ENCODE peak calls at places on chromosome 20, in seven cellular contexts. U is GM23248, E is DND-41, V is fibroblast of lung, Q is GM12878, Y is astrocyte, R is endothelial cell of umbilical vein. K is an unnamed sample.

GRCh38 chr20:43571771-43572170 is 12.9 kb downstream of the SGK2 start:
- DNase-seq in U (no peak), E (no peak), V (no peak), Q (no peak), Y (no peak), R (no peak), K (no peak)

GRCh38 chr20:53677447-53678314 is 84.0 kb upstream of the ZNF217 start:
- DNase-seq in U (peak), E (peak), V (peak), Q (no peak), Y (peak), R (peak), K (no peak)

GRCh38 chr20:5118220-5119142 is 1.3 kb downstream of the PCNA start:
- DNase-seq in U (peak), E (no peak), V (peak), Q (no peak), Y (no peak), R (peak), K (no peak)

GRCh38 chr20:6908673-6909072 is 141.2 kb downstream of the BMP2 start:
- DNase-seq in U (no peak), E (no peak), V (no peak), Q (no peak), Y (no peak), R (no peak), K (no peak)

GRCh38 chr20:57594092-57594911 is 25.9 kb downstream of the ZBP1 start:
- DNase-seq in U (peak), E (peak), V (peak), Q (no peak), Y (no peak), R (peak), K (no peak)

GRCh38 chr20:10793741-10794140 is 119.9 kb upstream of the JAG1 start:
- DNase-seq in U (no peak), E (no peak), V (no peak), Q (no peak), Y (no peak), R (no peak), K (no peak)

GRCh38 chr20:17957505-17958325 is 10.9 kb downstream of the SNX5 start:
- DNase-seq in U (no peak), E (no peak), V (peak), Q (no peak), Y (no peak), R (peak), K (no peak)

GRCh38 chr20:41318271-41318649 is 729 bp upstream of the ZHX3 start:
- DNase-seq in U (no peak), E (no peak), V (no peak), Q (no peak), Y (no peak), R (no peak), K (no peak)

GRCh38 chr20:4929686-4930397 is 71.5 kb downstream of the SLC23A2 start:
- DNase-seq in U (peak), E (no peak), V (no peak), Q (no peak), Y (no peak), R (no peak), K (no peak)

GRCh38 chr20:577167-577791 is 32.8 kb downstream of the TCF15 start:
- DNase-seq in U (peak), E (no peak), V (no peak), Q (no peak), Y (no peak), R (peak), K (no peak)

GRCh38 chr20:18986895-18987580 is 173.5 kb downstream of the SCP2D1 start:
- DNase-seq in U (no peak), E (no peak), V (no peak), Q (no peak), Y (no peak), R (no peak), K (no peak)

GRCh38 chr20:7908905-7909304 is 31.4 kb downstream of the HAO1 start:
- DNase-seq in U (no peak), E (no peak), V (no peak), Q (no peak), Y (no peak), R (peak), K (no peak)

GRCh38 chr20:22617160-22617559 is 32.8 kb upstream of the FOXA2 start:
- DNase-seq in U (no peak), E (no peak), V (no peak), Q (no peak), Y (no peak), R (no peak), K (no peak)

GRCh38 chr20:18729426-18729825 is 84.2 kb upstream of the SCP2D1 start:
- DNase-seq in U (no peak), E (no peak), V (no peak), Q (no peak), Y (no peak), R (no peak), K (no peak)

GRCh38 chr20:51178153-51178552 is 155.2 kb upstream of the KCNG1 start:
- DNase-seq in U (no peak), E (no peak), V (no peak), Q (no peak), Y (no peak), R (no peak), K (no peak)

GRCh38 chr20:19231359-19232035 is 19.1 kb downstream of the SLC24A3 start:
- DNase-seq in U (no peak), E (no peak), V (no peak), Q (no peak), Y (no peak), R (no peak), K (peak)

GRCh38 chr20:5000263-5001173 is 792 bp downstream of the SLC23A2 start:
- DNase-seq in U (peak), E (peak), V (no peak), Q (no peak), Y (no peak), R (no peak), K (no peak)

GRCh38 chr20:326645-327031 is 1.3 kb downstream of the SOX12 start:
- DNase-seq in U (peak), E (no peak), V (no peak), Q (no peak), Y (no peak), R (peak), K (no peak)

GRCh38 chr20:36384022-36384619 is 78.0 kb downstream of the DLGAP4 start:
- DNase-seq in U (peak), E (peak), V (peak), Q (no peak), Y (peak), R (peak), K (peak)

GRCh38 chr20:37729452-37729851 is 35.6 kb downstream of the CTNNBL1 start:
- DNase-seq in U (no peak), E (no peak), V (no peak), Q (no peak), Y (no peak), R (no peak), K (no peak)

GRCh38 chr20:39429716-39430115 is 467.6 kb downstream of the DHX35 start:
- DNase-seq in U (no peak), E (no peak), V (no peak), Q (no peak), Y (no peak), R (no peak), K (no peak)

GRCh38 chr20:1827974-1828785 is 67.0 kb upstream of the SIRPA start:
- DNase-seq in U (peak), E (no peak), V (peak), Q (no peak), Y (no peak), R (no peak), K (no peak)

GRCh38 chr20:44097521-44098255 is 89.3 kb downstream of the JPH2 start:
- DNase-seq in U (no peak), E (no peak), V (peak), Q (no peak), Y (peak), R (no peak), K (no peak)

GRCh38 chr20:59042151-59042795 is at the start of gene PRELID3B:
- DNase-seq in U (peak), E (peak), V (peak), Q (no peak), Y (no peak), R (no peak), K (no peak)

GRCh38 chr20:39874049-39874893 is 814.8 kb downstream of the MAFB start:
- DNase-seq in U (peak), E (peak), V (peak), Q (peak), Y (peak), R (peak), K (no peak)

GRCh38 chr20:19817017-19817416 is 59.0 kb downstream of the RIN2 start:
- DNase-seq in U (peak), E (no peak), V (peak), Q (no peak), Y (peak), R (peak), K (no peak)

GRCh38 chr20:38157635-38158495 is 7.2 kb downstream of the TGM2 start:
- DNase-seq in U (no peak), E (no peak), V (peak), Q (no peak), Y (no peak), R (peak), K (no peak)

GRCh38 chr20:58715709-58716475 is 23.3 kb downstream of the NPEPL1 start:
- DNase-seq in U (no peak), E (peak), V (no peak), Q (no peak), Y (no peak), R (no peak), K (no peak)

GRCh38 chr20:59153832-59154231 is 9.8 kb upstream of the ZNF831 start:
- DNase-seq in U (no peak), E (no peak), V (no peak), Q (no peak), Y (no peak), R (no peak), K (no peak)

GRCh38 chr20:54170963-54171362 is 2.8 kb downstream of the CYP24A1 start:
- DNase-seq in U (no peak), E (no peak), V (no peak), Q (no peak), Y (no peak), R (no peak), K (no peak)

GRCh38 chr20:19807901-19808300 is 49.8 kb downstream of the RIN2 start:
- DNase-seq in U (no peak), E (no peak), V (peak), Q (no peak), Y (no peak), R (no peak), K (no peak)

GRCh38 chr20:35232575-35232974 is 6.1 kb downstream of the MMP24 start:
- DNase-seq in U (peak), E (no peak), V (peak), Q (no peak), Y (peak), R (peak), K (no peak)

GRCh38 chr20:50369225-50370035 is 140.8 kb upstream of the PTPN1 start:
- DNase-seq in U (no peak), E (no peak), V (no peak), Q (no peak), Y (no peak), R (no peak), K (no peak)

DNA sequence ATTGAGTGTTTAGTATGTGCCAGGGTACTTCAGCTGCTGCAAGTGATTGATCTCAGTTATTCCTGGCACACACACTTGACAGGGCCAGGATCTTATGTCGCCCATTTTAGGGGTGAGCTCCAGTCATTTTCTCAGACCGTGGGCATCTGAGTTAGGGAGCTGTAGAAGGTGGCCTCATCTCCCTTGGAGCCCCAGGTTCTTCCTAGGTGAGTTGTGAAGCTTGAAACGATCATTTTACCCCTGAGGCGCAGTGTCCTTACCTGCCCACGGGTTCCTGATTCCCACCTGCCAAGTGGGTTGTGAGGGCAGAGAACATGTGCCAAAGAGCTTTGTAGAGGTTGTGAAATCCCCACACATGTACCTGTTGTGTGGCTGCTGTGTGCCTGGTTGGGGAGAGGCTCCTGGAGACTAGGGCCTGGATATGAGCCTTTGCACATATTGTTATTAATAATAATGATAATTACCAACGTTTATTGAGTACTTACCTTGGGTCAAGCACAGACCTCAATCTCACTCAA is 465 bp upstream of the KCNS1 start:
- DNase-seq in U (no peak), E (no peak), V (no peak), Q (no peak), Y (no peak), R (no peak), K (no peak)
- H3K9ac ChIP-seq in U (no peak), E (no peak), V (no peak), Q (no peak), Y (peak), R (no peak), K (no peak)

DNA sequence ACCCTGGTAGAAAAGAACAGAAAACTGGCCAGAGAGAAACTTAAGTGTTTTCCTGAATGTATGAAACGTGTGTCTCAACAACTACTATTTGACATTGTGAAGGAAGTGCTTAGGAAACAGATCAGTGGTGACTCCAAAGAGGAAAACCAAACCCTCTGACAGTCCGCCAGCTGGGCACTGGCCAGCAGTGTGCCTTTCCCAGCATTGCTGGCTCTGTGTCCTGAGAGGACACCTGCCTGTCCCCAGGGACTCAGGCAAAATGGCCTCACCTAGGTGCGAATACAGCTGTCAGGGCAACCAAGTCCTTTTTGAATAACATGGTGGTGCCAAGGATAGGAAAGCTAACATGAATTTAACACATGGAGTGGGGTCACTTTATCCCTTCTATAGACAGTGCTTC is 72.5 kb downstream of the NDUFAF5 start:
- DNase-seq in U (peak), E (no peak), V (no peak), Q (no peak), Y (no peak), R (no peak), K (no peak)
- H3K27ac ChIP-seq in U (no peak), E (no peak), V (no peak), Q (no peak), Y (no peak), R (no peak), K (no peak)

DNA sequence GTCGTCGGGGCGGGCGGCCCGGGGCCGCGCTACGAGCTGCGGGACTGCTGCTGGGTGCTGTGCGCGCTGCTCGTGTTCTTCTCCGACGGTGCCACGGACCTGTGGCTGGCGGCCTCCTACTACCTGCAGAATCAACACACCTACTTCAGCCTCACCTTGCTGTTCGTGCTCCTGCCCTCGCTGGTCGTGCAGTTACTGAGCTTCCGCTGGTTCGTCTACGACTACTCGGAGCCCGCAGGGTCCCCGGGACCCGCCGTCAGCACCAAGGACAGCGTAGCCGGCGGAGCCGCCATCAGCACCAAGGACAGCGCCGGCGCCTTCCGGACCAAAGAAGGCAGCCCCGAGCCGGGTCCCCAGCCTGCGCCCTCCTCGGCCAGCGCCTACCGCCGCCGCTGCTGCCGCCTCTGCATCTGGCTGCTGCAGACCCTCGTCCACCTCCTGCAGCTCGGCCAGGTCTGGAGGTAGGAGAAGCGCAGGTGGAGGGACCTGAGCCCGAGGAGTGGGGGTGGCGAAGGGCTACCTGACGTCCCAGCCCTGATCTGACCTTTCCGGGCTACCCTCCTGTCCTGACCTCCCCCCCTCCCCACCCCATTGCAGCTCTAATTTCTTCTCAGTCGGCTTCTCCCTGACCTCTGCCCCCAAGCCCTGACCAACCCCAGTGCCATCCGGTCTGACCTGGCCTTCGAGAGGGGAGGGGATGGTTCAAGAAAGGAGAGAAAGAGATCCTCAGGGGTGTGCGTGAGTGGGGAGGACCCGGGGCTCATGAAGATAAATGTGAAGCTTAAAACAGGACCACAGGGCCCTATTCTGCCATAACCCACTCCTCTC is 562 bp downstream of the XKR7 start:
- DNase-seq in U (peak), E (peak), V (peak), Q (no peak), Y (peak), R (peak), K (no peak)
- TF ChIP-seq EZH2 in U (no peak), E (no peak), V (peak), Q (no peak), Y (no peak), R (peak), K (no peak)

GRCh38 chr20:47501117-47501482 is 587 bp upstream of the NCOA3 start:
- DNase-seq in U (peak), E (no peak), V (no peak), Q (no peak), Y (no peak), R (no peak), K (no peak)

GRCh38 chr20:47502801-47503239 is 1.1 kb downstream of the NCOA3 start:
- DNase-seq in U (peak), E (peak), V (peak), Q (no peak), Y (peak), R (peak), K (peak)

GRCh38 chr20:47502271-47502730 is 614 bp downstream of the NCOA3 start:
- DNase-seq in U (peak), E (peak), V (peak), Q (no peak), Y (no peak), R (no peak), K (no peak)

GRCh38 chr20:47501483-47502270 is at the start of gene NCOA3:
- DNase-seq in U (peak), E (peak), V (peak), Q (no peak), Y (peak), R (peak), K (peak)

GRCh38 chr20:47503685-47504084 is 2.0 kb downstream of the NCOA3 start:
- DNase-seq in U (peak), E (no peak), V (no peak), Q (no peak), Y (no peak), R (peak), K (no peak)
- H3K9ac ChIP-seq in U (peak), E (peak), V (no peak), Q (peak), Y (peak), R (no peak), K (peak)

DNA sequence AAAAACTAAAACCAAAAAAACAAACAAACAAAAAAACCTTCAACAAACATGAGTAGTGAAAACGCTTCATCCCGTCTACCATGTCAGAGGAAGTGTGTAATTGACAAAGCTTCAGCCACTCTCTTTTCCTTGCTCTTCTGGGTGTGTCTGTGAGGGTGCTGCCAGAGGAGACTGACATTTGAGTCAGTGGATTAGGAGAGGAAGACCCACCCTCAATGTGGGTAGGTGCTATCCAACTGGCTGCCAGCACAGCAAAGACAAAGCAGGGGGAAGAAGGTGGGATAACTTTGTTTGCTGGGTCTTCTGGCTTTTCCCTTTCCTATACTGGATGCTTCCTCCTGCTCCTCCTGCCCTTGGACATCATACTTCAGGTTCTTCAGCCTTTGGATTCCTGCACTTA is 145.6 kb downstream of the TASP1 start:
- DNase-seq in U (no peak), E (no peak), V (no peak), Q (no peak), Y (no peak), R (no peak), K (no peak)
- H3K27ac ChIP-seq in U (no peak), E (peak), V (no peak), Q (no peak), Y (no peak), R (no peak), K (no peak)

GRCh38 chr20:63416631-63417030 is 55.5 kb upstream of the CHRNA4 start:
- DNase-seq in U (no peak), E (no peak), V (no peak), Q (no peak), Y (no peak), R (no peak), K (no peak)
- TF ChIP-seq EZH2 in U (no peak), E (no peak), V (no peak), Q (no peak), Y (no peak), R (no peak), K (no peak)

GRCh38 chr20:32159766-32160221 is 47.7 kb downstream of the PLAGL2 start:
- DNase-seq in U (no peak), E (no peak), V (no peak), Q (no peak), Y (no peak), R (no peak), K (no peak)

GRCh38 chr20:32163951-32164350 is 43.6 kb downstream of the PLAGL2 start:
- DNase-seq in U (no peak), E (no peak), V (no peak), Q (no peak), Y (no peak), R (no peak), K (no peak)

GRCh38 chr20:32160341-32160740 is 47.2 kb downstream of the PLAGL2 start:
- DNase-seq in U (no peak), E (no peak), V (no peak), Q (no peak), Y (no peak), R (no peak), K (no peak)

GRCh38 chr20:32164984-32165735 is 42.4 kb downstream of the PLAGL2 start:
- DNase-seq in U (no peak), E (no peak), V (no peak), Q (no peak), Y (no peak), R (no peak), K (no peak)

GRCh38 chr20:32162367-32162766 is 45.2 kb downstream of the PLAGL2 start:
- DNase-seq in U (no peak), E (no peak), V (no peak), Q (no peak), Y (no peak), R (no peak), K (no peak)
- H3K9ac ChIP-seq in U (no peak), E (no peak), V (no peak), Q (no peak), Y (no peak), R (no peak), K (no peak)

K was measured in SK-N-MC.